ENCODE peak calls at places on chromosomes 6 and 20, in ten cellular contexts. R is heart left ventricle, V is psoas muscle, T is AG10803, G is AG09309, W is A549, P is spleen, F is GM10248, B is IMR-90, E is WTC11. K is an unnamed sample.

GRCh38 chr20:19726126-19726525 is 31.9 kb upstream of the RIN2 start:
- DNase-seq in G (no peak), R (no peak), T (peak; percentile 34), F (no peak), E (no peak), B (peak; percentile 34), W (no peak), P (no peak), V (no peak), K (no peak)

GRCh38 chr6:170152989-170153388 is 137.9 kb downstream of the DLL1 start:
- DNase-seq in E (peak; percentile 52), B (no peak), T (no peak), V (no peak), R (no peak), F (no peak), G (no peak), P (no peak), W (peak; percentile 22), K (no peak)

GRCh38 chr6:135535989-135536414 is 38.5 kb upstream of the AHI1 start:
- DNase-seq in R (no peak), G (peak; percentile 81), P (no peak), W (peak; percentile 24), F (peak; percentile 37), T (peak; percentile 93), V (no peak), B (peak; percentile 98), E (no peak), K (no peak)

GRCh38 chr6:46949662-46950280 is 28.0 kb upstream of the ADGRF5 start:
- DNase-seq in W (no peak), T (no peak), P (no peak), G (no peak), E (no peak), R (peak; percentile 82), F (no peak), B (no peak), V (peak; percentile 58), K (peak; percentile 77)

GRCh38 chr20:9572690-9573089 is 58.3 kb downstream of the LAMP5 start:
- DNase-seq in P (no peak), R (no peak), F (no peak), V (no peak), B (no peak), E (no peak), G (no peak), T (no peak), W (no peak), K (no peak)

GRCh38 chr6:11317885-11318771 is 85.7 kb upstream of the NEDD9 start:
- DNase-seq in F (peak; percentile 57), V (peak; percentile 40), E (no peak), P (no peak), W (peak; percentile 85), B (peak; percentile 98), G (peak; percentile 89), R (peak; percentile 44), T (peak; percentile 96), K (peak; percentile 82)

GRCh38 chr6:149560736-149561135 is 5.4 kb upstream of the GINM1 start:
- DNase-seq in V (no peak), P (no peak), T (no peak), R (no peak), W (peak; percentile 49), E (peak; percentile 25), G (no peak), B (no peak), F (no peak), K (no peak)

GRCh38 chr20:21516861-21517565 is 3.1 kb upstream of the NKX2-2 start:
- DNase-seq in F (no peak), B (no peak), W (no peak), P (no peak), G (no peak), R (no peak), T (no peak), E (peak; percentile 46), V (no peak), K (no peak)

GRCh38 chr6:72218125-72218524 is 331.8 kb downstream of the RIMS1 start:
- DNase-seq in B (peak; percentile 38), G (peak; percentile 1), V (no peak), T (peak; percentile 20), W (peak; percentile 5), E (peak; percentile 75), F (peak; percentile 12), R (peak; percentile 6), P (no peak), K (no peak)

GRCh38 chr6:15962449-15962764 is 166.5 kb upstream of the MYLIP start:
- DNase-seq in P (no peak), R (no peak), E (no peak), V (no peak), G (peak; percentile 74), F (peak; percentile 22), W (no peak), B (peak; percentile 63), T (peak; percentile 95), K (no peak)

GRCh38 chr6:94584211-94584610 is 993.1 kb upstream of the MANEA start:
- DNase-seq in P (no peak), G (no peak), V (no peak), E (no peak), W (no peak), R (no peak), T (no peak), F (no peak), B (no peak), K (no peak)

GRCh38 chr6:137926207-137926731 is 59.2 kb downstream of the TNFAIP3 start:
- DNase-seq in R (no peak), F (no peak), E (peak; percentile 56), B (peak; percentile 92), T (peak; percentile 94), P (no peak), G (peak; percentile 91), W (no peak), V (peak; percentile 31), K (no peak)

GRCh38 chr6:80215063-80215462 is 108.6 kb downstream of the BCKDHB start:
- DNase-seq in R (no peak), B (no peak), V (no peak), F (no peak), W (no peak), T (no peak), P (no peak), E (no peak), G (no peak), K (no peak)

GRCh38 chr6:40476673-40477072 is 110.5 kb downstream of the LRFN2 start:
- DNase-seq in E (no peak), P (no peak), W (no peak), T (no peak), F (no peak), G (no peak), B (no peak), R (peak; percentile 9), V (no peak), K (no peak)

GRCh38 chr6:40473026-40473425 is 114.1 kb downstream of the LRFN2 start:
- DNase-seq in V (no peak), E (no peak), F (no peak), B (no peak), R (no peak), G (no peak), T (no peak), W (no peak), P (no peak), K (no peak)

GRCh38 chr6:40477246-40478126 is 109.7 kb downstream of the LRFN2 start:
- DNase-seq in F (no peak), B (no peak), P (no peak), R (no peak), V (no peak), E (peak; percentile 33), G (no peak), T (no peak), W (no peak), K (no peak)

GRCh38 chr6:40472354-40472753 is 114.8 kb downstream of the LRFN2 start:
- DNase-seq in W (no peak), V (no peak), E (no peak), R (no peak), B (no peak), P (no peak), T (no peak), G (no peak), F (no peak), K (no peak)

DNA sequence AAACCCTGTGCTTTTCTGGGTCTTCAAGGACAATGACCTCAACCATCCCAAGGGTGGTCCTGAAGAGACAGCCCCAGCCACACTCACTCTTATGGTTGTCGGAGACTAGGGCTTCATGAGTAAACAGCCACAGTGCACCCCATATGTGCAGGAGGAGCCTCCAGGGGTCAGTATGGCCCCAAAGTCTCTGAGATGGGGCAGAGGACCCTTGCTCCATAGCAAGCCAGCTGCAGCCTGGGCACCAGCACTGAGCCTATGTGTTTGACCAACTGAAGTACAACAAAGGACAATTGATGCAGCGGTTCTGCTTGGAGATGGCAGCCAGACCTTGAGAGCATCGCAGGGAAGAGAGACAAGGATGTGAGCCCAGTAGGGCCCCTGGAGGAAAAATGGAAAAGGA is 112.2 kb downstream of the LRFN2 start:
- DNase-seq in T (no peak), G (no peak), B (no peak), F (no peak), W (no peak), V (no peak), R (no peak), E (peak; percentile 25), P (no peak), K (no peak)
- TF ChIP-seq CTCF in T (no peak), G (no peak), B (no peak), F (no peak), W (no peak), V (no peak), R (no peak), E (no peak), P (no peak), K (no peak)

DNA sequence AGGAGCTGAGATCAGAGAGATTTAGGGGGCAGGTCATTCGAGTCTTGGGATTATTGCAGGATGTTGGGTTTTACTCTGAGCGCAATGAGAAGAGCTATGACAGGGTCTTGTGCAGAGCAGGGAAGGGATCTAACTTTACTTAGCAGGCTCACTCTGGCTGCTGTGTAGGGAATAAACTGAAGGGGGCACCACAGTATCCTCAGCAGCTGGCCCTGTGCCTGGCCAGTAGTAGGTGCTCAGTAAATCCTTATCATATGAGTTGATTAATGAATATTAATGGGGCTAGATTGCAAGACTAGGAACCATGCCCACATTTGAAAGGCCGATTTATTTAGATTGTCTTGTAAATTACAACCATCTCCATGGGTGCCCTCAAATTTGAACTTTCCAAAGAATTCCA is 4.6 kb upstream of the MDGA1 start:
- DNase-seq in F (no peak), W (no peak), B (no peak), G (no peak), R (no peak), T (no peak), P (no peak), V (no peak), E (no peak), K (no peak)
- TF ChIP-seq CTCF in F (no peak), W (peak; percentile 8), B (peak; percentile 10), G (peak; percentile 14), R (no peak), T (no peak), P (no peak), V (no peak), E (no peak), K (no peak)

GRCh38 chr6:124962617-124963415 is 579 bp downstream of the RNF217 start:
- DNase-seq in P (peak; percentile 85), V (peak; percentile 39), E (peak; percentile 66), F (peak; percentile 18), R (peak; percentile 46), G (no peak), T (peak; percentile 46), B (peak; percentile 35), W (peak; percentile 18), K (no peak)
- TF ChIP-seq CTCF in P (no peak), V (peak; percentile 14), E (no peak), F (no peak), R (peak; percentile 40), G (peak; percentile 30), T (peak; percentile 26), B (no peak), W (peak; percentile 25), K (no peak)

DNA sequence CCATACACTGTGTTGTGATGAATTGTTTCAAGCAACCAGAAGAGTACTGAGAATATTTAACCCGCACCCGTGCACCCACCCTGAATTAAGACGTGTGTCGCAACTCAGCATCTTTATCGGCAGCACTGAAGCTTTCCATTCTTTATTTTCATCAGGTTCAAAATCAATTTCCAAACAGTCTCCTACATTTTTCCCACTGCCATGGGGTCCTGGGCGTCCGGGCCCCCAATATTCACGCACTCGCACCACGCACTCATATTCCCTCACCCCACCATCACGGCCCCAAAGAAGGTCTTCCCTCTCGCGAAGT is 1.8 kb downstream of the LTB start:
- DNase-seq in T (no peak), R (no peak), F (no peak), G (no peak), B (no peak), W (no peak), V (no peak), E (no peak), P (no peak), K (no peak)
- TF ChIP-seq CTCF in T (no peak), R (no peak), F (no peak), G (no peak), B (no peak), W (no peak), V (no peak), E (no peak), P (no peak), K (no peak)

K was measured in right atrium auricular region.